ENCODE peak calls at places on chromosome 2, in six cellular contexts. I, Z, N, A, E and M are unnamed samples.

GRCh38 chr2:145108959-145109710 is 589.2 kb upstream of the ZEB2 start:
- DNase-seq in A (no peak), I (no peak), N (no peak), Z (no peak), E (no peak), M (no peak)

GRCh38 chr2:15813481-15814266 is 126.7 kb upstream of the MYCN start:
- DNase-seq in Z (no peak), N (no peak), E (no peak), I (no peak), A (no peak), M (no peak)

GRCh38 chr2:192278701-192279100 is 84.0 kb upstream of the TMEFF2 start:
- DNase-seq in I (no peak), N (no peak), E (no peak), A (no peak), Z (no peak), M (no peak)

GRCh38 chr2:139241256-139241655 is 461.1 kb upstream of the NXPH2 start:
- DNase-seq in I (no peak), A (no peak), Z (no peak), E (no peak), N (no peak), M (no peak)

GRCh38 chr2:199443589-199444130 is 14.1 kb downstream of the SATB2 start:
- DNase-seq in Z (no peak), E (no peak), N (no peak), I (no peak), A (no peak), M (no peak)

GRCh38 chr2:30436859-30437435 is 10.1 kb upstream of the LCLAT1 start:
- DNase-seq in E (no peak), N (no peak), Z (no peak), A (no peak), I (no peak), M (no peak)

GRCh38 chr2:240869109-240869955 is 708 bp downstream of the AGXT start:
- DNase-seq in A (no peak), I (no peak), N (peak), E (no peak), Z (no peak), M (no peak)

GRCh38 chr2:129766159-129766485 is 213.3 kb upstream of the RAB6C start:
- DNase-seq in A (no peak), Z (no peak), N (no peak), I (no peak), E (no peak), M (no peak)

GRCh38 chr2:12767541-12767940 is 50.8 kb downstream of the TRIB2 start:
- DNase-seq in Z (no peak), E (no peak), I (no peak), N (no peak), A (no peak), M (no peak)

GRCh38 chr2:54599914-54600313 is 123.5 kb upstream of the EML6 start:
- DNase-seq in I (peak), E (no peak), A (peak), N (no peak), Z (peak), M (peak)

GRCh38 chr2:198456418-198456817 is 652.0 kb downstream of the PLCL1 start:
- DNase-seq in E (no peak), N (no peak), I (no peak), Z (no peak), A (no peak), M (no peak)

GRCh38 chr2:85826990-85827878 is 61.6 kb downstream of the ST3GAL5 start:
- DNase-seq in A (peak), Z (peak), N (peak), E (peak), I (peak), M (peak)
- TF ChIP-seq POLR2A in A (no peak), Z (no peak), N (no peak), E (no peak), I (no peak), M (no peak)

GRCh38 chr2:196336715-196337617 is 165.6 kb upstream of the STK17B start:
- DNase-seq in N (no peak), I (no peak), Z (no peak), E (no peak), A (no peak), M (no peak)
- TF ChIP-seq CTCF in N (peak), I (no peak), Z (no peak), E (peak), A (peak), M (peak)

GRCh38 chr2:189341077-189341476 is 100.2 kb upstream of the WDR75 start:
- DNase-seq in E (no peak), Z (no peak), A (no peak), N (no peak), I (no peak), M (no peak)

GRCh38 chr2:189337648-189338047 is 103.6 kb upstream of the WDR75 start:
- DNase-seq in Z (no peak), I (no peak), N (no peak), E (no peak), A (no peak), M (no peak)

GRCh38 chr2:189344036-189344435 is 97.2 kb upstream of the WDR75 start:
- DNase-seq in I (no peak), E (no peak), A (no peak), N (no peak), Z (no peak), M (no peak)

GRCh38 chr2:189336276-189336975 is 104.8 kb upstream of the WDR75 start:
- DNase-seq in E (no peak), Z (no peak), I (no peak), N (no peak), A (no peak), M (no peak)

DNA sequence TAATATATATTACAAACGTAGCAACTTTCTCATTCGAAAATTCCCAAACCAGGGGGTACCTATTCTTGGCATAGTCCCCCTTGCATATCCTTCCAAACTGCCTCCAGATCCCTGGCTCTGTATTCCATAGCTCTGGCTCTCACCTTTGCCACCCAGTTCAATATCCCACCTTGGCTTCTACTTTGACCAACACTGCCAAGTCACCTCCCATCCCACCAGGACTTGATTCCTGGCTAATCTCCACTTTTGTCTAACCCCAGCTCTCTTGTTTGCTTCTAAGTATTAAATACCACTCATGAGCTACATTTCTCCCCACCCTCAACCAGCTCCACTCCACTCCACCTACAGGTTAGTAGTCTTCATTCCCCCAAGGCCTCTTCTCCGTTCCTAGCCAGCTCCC is 103.2 kb upstream of the WDR75 start:
- DNase-seq in E (no peak), I (no peak), Z (no peak), A (no peak), N (no peak), M (no peak)
- H3K27ac ChIP-seq in E (peak), I (no peak), Z (peak), A (no peak), N (no peak), M (peak)

GRCh38 chr2:160408575-160409291 is 84.9 kb downstream of the RBMS1 start:
- DNase-seq in N (peak), E (no peak), Z (no peak), A (no peak), I (no peak), M (no peak)

GRCh38 chr2:160409480-160409879 is 84.1 kb downstream of the RBMS1 start:
- DNase-seq in E (no peak), A (no peak), N (no peak), I (no peak), Z (no peak), M (no peak)

GRCh38 chr2:160406591-160407392 is 86.8 kb downstream of the RBMS1 start:
- DNase-seq in A (peak), N (peak), I (peak), Z (peak), E (peak), M (no peak)

GRCh38 chr2:160408205-160408561 is 85.4 kb downstream of the RBMS1 start:
- DNase-seq in Z (no peak), I (no peak), N (no peak), A (no peak), E (no peak), M (no peak)

GRCh38 chr2:160407393-160408204 is 86.0 kb downstream of the RBMS1 start:
- DNase-seq in A (peak), E (peak), N (peak), Z (peak), I (peak), M (no peak)
- TF ChIP-seq POLR2A in A (peak), E (peak), N (peak), Z (peak), I (peak), M (peak)

DNA sequence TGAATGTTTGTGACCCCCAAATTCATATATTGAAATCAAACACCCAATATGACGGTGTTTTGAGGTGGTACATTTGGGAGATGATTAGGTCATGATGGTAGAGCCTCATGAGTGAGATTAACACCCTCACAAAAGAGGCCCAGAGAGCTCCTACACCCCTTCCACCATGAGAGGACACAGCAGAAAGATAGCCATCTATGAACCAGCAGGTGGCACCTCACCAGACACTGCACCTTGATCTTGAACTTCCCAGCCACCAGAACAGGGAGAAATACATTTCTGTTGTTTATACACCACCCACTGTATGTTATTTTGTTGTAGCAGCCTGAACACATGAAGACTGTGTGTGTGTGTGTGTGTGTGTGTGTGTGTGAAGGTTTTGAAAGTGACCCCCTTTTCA is 58.1 kb downstream of the ST3GAL5 start:
- DNase-seq in I (no peak), A (no peak), E (no peak), N (no peak), Z (no peak), M (no peak)
- TF ChIP-seq CTCF in I (peak), A (no peak), E (no peak), N (no peak), Z (no peak), M (no peak)

GRCh38 chr2:207480521-207481034 is 49.2 kb upstream of the CREB1 start:
- DNase-seq in A (no peak), Z (no peak), I (no peak), E (no peak), N (no peak), M (no peak)
- H3K27ac ChIP-seq in A (no peak), Z (no peak), I (no peak), E (no peak), N (peak), M (no peak)